ENCODE peak calls at places on chromosomes 6 and 20, in seven cellular contexts. T, B, W, D, F, M and N are unnamed samples.

GRCh38 chr6:111750753-111751684 is 122.2 kb downstream of the FYN start:
- DNase-seq in T (peak; percentile 85), B (no peak), W (no peak), D (no peak), F (no peak), M (peak; percentile 47), N (no peak)

GRCh38 chr20:3248167-3248992 is 9.4 kb upstream of the SLC4A11 start:
- DNase-seq in T (no peak), B (peak; percentile 33), W (no peak), D (peak; percentile 68), F (no peak), M (peak; percentile 83), N (no peak)

GRCh38 chr6:108581237-108581931 is 20.7 kb downstream of the FOXO3 start:
- DNase-seq in T (peak; percentile 79), B (peak; percentile 98), W (no peak), D (peak; percentile 77), F (peak; percentile 87), M (no peak), N (peak; percentile 33)

GRCh38 chr6:145147559-145147958 is 587.8 kb downstream of the EPM2A start:
- DNase-seq in T (peak; percentile 23), B (peak; percentile 67), W (no peak), D (peak; percentile 67), F (no peak), M (no peak), N (peak; percentile 7)

GRCh38 chr6:99611148-99611547 is 4.5 kb downstream of the PRDM13 start:
- DNase-seq in T (no peak), B (no peak), W (no peak), D (no peak), F (no peak), M (peak; percentile 13), N (no peak)

GRCh38 chr6:111041917-111042316 is 45.4 kb upstream of the SLC16A10 start:
- DNase-seq in T (no peak), B (no peak), W (no peak), D (no peak), F (no peak), M (no peak), N (no peak)

GRCh38 chr20:40962733-40963504 is 65.7 kb upstream of the TOP1 start:
- DNase-seq in T (peak; percentile 69), B (peak; percentile 59), W (peak; percentile 51), D (peak; percentile 71), F (no peak), M (peak; percentile 81), N (peak; percentile 83)

GRCh38 chr20:13344671-13345070 is 123.6 kb downstream of the ISM1 start:
- DNase-seq in T (no peak), B (no peak), W (no peak), D (no peak), F (no peak), M (no peak), N (no peak)

GRCh38 chr6:52543729-52544324 is 33.0 kb downstream of the TRAM2 start:
- DNase-seq in T (no peak), B (no peak), W (no peak), D (peak; percentile 65), F (no peak), M (no peak), N (peak; percentile 60)

GRCh38 chr6:124854338-124854922 is 107.8 kb upstream of the RNF217 start:
- DNase-seq in T (peak; percentile 22), B (peak; percentile 34), W (no peak), D (peak; percentile 38), F (peak; percentile 22), M (no peak), N (peak; percentile 16)

GRCh38 chr6:37137201-37137880 is 32.6 kb upstream of the PIM1 start:
- DNase-seq in T (no peak), B (peak; percentile 95), W (peak; percentile 68), D (peak; percentile 97), F (peak; percentile 63), M (peak; percentile 93), N (peak; percentile 98)

GRCh38 chr6:38957426-38957825 is 91.2 kb upstream of the GLP1R start:
- DNase-seq in T (no peak), B (peak; percentile 2), W (no peak), D (no peak), F (no peak), M (no peak), N (peak; percentile 59)

GRCh38 chr6:52046456-52046855 is 41.0 kb downstream of the PKHD1 start:
- DNase-seq in T (no peak), B (no peak), W (no peak), D (no peak), F (no peak), M (no peak), N (no peak)

GRCh38 chr6:27168586-27169443 is 78.7 kb upstream of the PRSS16 start:
- DNase-seq in T (no peak), B (peak; percentile 79), W (no peak), D (peak; percentile 82), F (no peak), M (no peak), N (peak; percentile 87)

GRCh38 chr20:62980380-62980960 is 26.3 kb downstream of the BHLHE23 start:
- DNase-seq in T (no peak), B (no peak), W (no peak), D (no peak), F (no peak), M (no peak), N (no peak)

GRCh38 chr6:137001287-137001976 is 43.3 kb downstream of the IL20RA start:
- DNase-seq in T (no peak), B (no peak), W (peak; percentile 74), D (no peak), F (no peak), M (peak; percentile 20), N (peak; percentile 84)

GRCh38 chr6:131688286-131688685 is 12.9 kb downstream of the OR2A4 start:
- DNase-seq in T (peak; percentile 61), B (no peak), W (no peak), D (no peak), F (no peak), M (no peak), N (no peak)

GRCh38 chr6:72619883-72620696 is 1.8 kb upstream of the KCNQ5 start:
- DNase-seq in T (peak; percentile 48), B (no peak), W (no peak), D (peak; percentile 80), F (no peak), M (peak; percentile 66), N (no peak)

GRCh38 chr20:45957021-45957941 is 14.7 kb downstream of the ZNF335 start:
- DNase-seq in T (no peak), B (no peak), W (no peak), D (no peak), F (no peak), M (no peak), N (no peak)

GRCh38 chr6:111952821-111953535 is 79.7 kb upstream of the FYN start:
- DNase-seq in T (peak; percentile 36), B (no peak), W (no peak), D (peak; percentile 67), F (no peak), M (no peak), N (peak; percentile 31)

GRCh38 chr6:36827261-36828079 is 11.8 kb downstream of the CPNE5 start:
- DNase-seq in T (no peak), B (peak; percentile 64), W (no peak), D (peak; percentile 43), F (no peak), M (peak; percentile 25), N (peak; percentile 80)

GRCh38 chr6:121770943-121771342 is 335.5 kb downstream of the GJA1 start:
- DNase-seq in T (no peak), B (no peak), W (peak; percentile 24), D (peak; percentile 37), F (no peak), M (no peak), N (peak; percentile 27)

GRCh38 chr6:13012977-13013680 is 296.6 kb downstream of the PHACTR1 start:
- DNase-seq in T (no peak), B (no peak), W (no peak), D (peak; percentile 12), F (no peak), M (peak; percentile 63), N (no peak)

GRCh38 chr20:39036011-39036410 is 73.9 kb downstream of the DHX35 start:
- DNase-seq in T (no peak), B (peak; percentile 54), W (no peak), D (peak; percentile 63), F (no peak), M (no peak), N (no peak)

GRCh38 chr6:20084411-20084810 is 127.9 kb downstream of the MBOAT1 start:
- DNase-seq in T (no peak), B (peak; percentile 6), W (no peak), D (no peak), F (no peak), M (no peak), N (peak; percentile 34)

GRCh38 chr20:48697845-48698491 is 129.8 kb downstream of the PREX1 start:
- DNase-seq in T (no peak), B (peak; percentile 79), W (no peak), D (peak; percentile 81), F (no peak), M (no peak), N (peak; percentile 84)

GRCh38 chr6:117077300-117077699 is 188.1 kb upstream of the VGLL2 start:
- DNase-seq in T (no peak), B (no peak), W (no peak), D (no peak), F (no peak), M (no peak), N (no peak)

GRCh38 chr20:32580194-32580593 is 4.9 kb downstream of the NOL4L start:
- DNase-seq in T (no peak), B (no peak), W (no peak), D (no peak), F (no peak), M (no peak), N (no peak)
- TF ChIP-seq EZH2 in T (no peak), B (no peak), W (no peak), D (no peak), F (no peak), M (no peak), N (no peak)

DNA sequence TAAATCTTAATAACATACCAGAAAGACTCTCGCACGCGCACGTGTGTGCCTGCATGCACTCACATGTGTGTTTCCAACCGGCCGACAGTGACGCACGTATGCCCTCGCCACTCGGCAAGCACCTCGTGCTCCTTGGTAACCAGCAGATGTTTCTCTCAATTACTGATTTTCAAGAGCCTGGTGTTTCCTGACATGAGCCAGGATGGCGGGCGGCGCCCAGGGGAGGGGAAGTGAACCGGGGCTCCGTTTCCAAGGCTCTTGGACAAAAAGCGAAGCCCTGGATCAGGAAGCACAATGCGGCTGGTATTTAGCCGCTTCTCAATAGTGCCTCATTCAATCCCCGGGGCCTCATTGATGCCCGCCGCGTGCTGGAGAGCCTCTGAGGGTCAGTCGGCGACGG is 37.7 kb downstream of the PMEPA1 start:
- DNase-seq in T (no peak), B (peak; percentile 57), W (no peak), D (peak; percentile 86), F (no peak), M (peak; percentile 63), N (no peak)
- H3K4me3 ChIP-seq in T (no peak overlapping the region), B (no peak overlapping the region), W (no peak overlapping the region), D (peak overlapping the region; percentile 43), F (no peak overlapping the region), M (no peak overlapping the region), N (no peak overlapping the region)

GRCh38 chr6:30847971-30848441 is 36.3 kb upstream of the DDR1 start:
- DNase-seq in T (no peak), B (no peak), W (no peak), D (peak; percentile 26), F (no peak), M (no peak), N (no peak)
- H3K9me3 ChIP-seq in T (no peaks in the 10 kb centered on the region), B (no peaks in the 10 kb centered on the region), W (peaks cover 6% of the 10 kb centered on the region), D (no peaks in the 10 kb centered on the region), F (no peaks in the 10 kb centered on the region), M (no peaks in the 10 kb centered on the region), N (no peaks in the 10 kb centered on the region)

DNA sequence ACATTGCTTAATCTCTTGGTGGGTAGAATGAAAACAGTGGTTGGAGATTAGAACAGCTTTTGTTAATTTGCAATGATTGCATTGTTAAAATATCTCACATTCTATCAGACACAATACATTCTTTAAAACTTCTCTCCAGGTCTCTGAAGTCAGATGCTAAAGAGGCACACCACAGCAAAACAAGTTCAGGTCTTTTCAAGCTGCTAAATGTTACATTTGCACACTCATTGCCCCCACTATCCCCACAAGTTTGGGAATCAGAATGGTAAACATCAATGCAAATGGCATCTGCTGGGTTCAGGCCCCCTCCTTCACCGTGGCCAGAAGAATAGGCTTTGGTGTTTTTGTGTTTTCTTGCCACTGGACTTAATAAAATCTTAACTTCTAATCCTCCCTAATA is 10.1 kb upstream of the HAO1 start:
- DNase-seq in T (no peak), B (no peak), W (no peak), D (no peak), F (no peak), M (no peak), N (no peak)
- TF ChIP-seq EZH2 in T (no peak), B (no peak), W (no peak), D (no peak), F (no peak), M (no peak), N (no peak)